ENCODE peak calls at places on chromosomes 12 and 14, in four cellular contexts. One of them, this sample, is unnamed.

GRCh38 chr14:63853831-63854293 is 1.1 kb downstream of the SYNE2 start:
- DNase-seq in GM12878: no peak
- DNase-seq in HepG2: peak
- DNase-seq in H1: no peak
- DNase-seq in this sample: no peak

GRCh38 chr12:89134213-89134770 is 218.0 kb downstream of the DUSP6 start:
- DNase-seq in H1: no peak
- DNase-seq in GM12878: no peak
- DNase-seq in HepG2: peak
- DNase-seq in this sample: no peak

GRCh38 chr12:3557136-3557697 is 66.2 kb downstream of the PRMT8 start:
- DNase-seq in H1: no peak
- DNase-seq in GM12878: no peak
- DNase-seq in HepG2: no peak
- DNase-seq in this sample: no peak

GRCh38 chr12:2457215-2458112 is 337.3 kb upstream of the FKBP4 start:
- DNase-seq in HepG2: no peak
- DNase-seq in GM12878: no peak
- DNase-seq in H1: no peak
- DNase-seq in this sample: peak

GRCh38 chr12:121930862-121931261 is 12.5 kb downstream of the CFAP251 start:
- DNase-seq in GM12878: no peak
- DNase-seq in HepG2: peak
- DNase-seq in H1: no peak
- DNase-seq in this sample: no peak

GRCh38 chr14:54727929-54728328 is 161.0 kb downstream of the SAMD4A start:
- DNase-seq in GM12878: no peak
- DNase-seq in H1: no peak
- DNase-seq in HepG2: no peak
- DNase-seq in this sample: no peak

GRCh38 chr12:54294152-54294913 is 6.5 kb downstream of the NFE2 start:
- DNase-seq in HepG2: peak
- DNase-seq in GM12878: no peak
- DNase-seq in H1: no peak
- DNase-seq in this sample: peak

GRCh38 chr14:68722186-68722585 is 70.7 kb downstream of the ZFP36L1 start:
- DNase-seq in GM12878: no peak
- DNase-seq in HepG2: no peak
- DNase-seq in H1: no peak
- DNase-seq in this sample: no peak

GRCh38 chr12:110223777-110224378 is 57.2 kb upstream of the ATP2A2 start:
- DNase-seq in HepG2: no peak
- DNase-seq in GM12878: no peak
- DNase-seq in H1: no peak
- DNase-seq in this sample: no peak

GRCh38 chr12:132146098-132146497 is 1.8 kb downstream of the NOC4L start:
- DNase-seq in H1: no peak
- DNase-seq in GM12878: no peak
- DNase-seq in HepG2: no peak
- DNase-seq in this sample: no peak

GRCh38 chr12:39619660-39620433 is at the start of gene ABCD2:
- DNase-seq in HepG2: peak
- DNase-seq in H1: no peak
- DNase-seq in GM12878: peak
- DNase-seq in this sample: peak

GRCh38 chr14:73143003-73143402 is 6.7 kb downstream of the PSEN1 start:
- DNase-seq in HepG2: no peak
- DNase-seq in H1: no peak
- DNase-seq in GM12878: no peak
- DNase-seq in this sample: no peak

GRCh38 chr12:92656911-92657310 is 45.9 kb upstream of the PLEKHG7 start:
- DNase-seq in HepG2: no peak
- DNase-seq in H1: no peak
- DNase-seq in GM12878: no peak
- DNase-seq in this sample: no peak

GRCh38 chr12:54222609-54223008 is 33.8 kb upstream of the SMUG1 start:
- DNase-seq in H1: no peak
- DNase-seq in HepG2: no peak
- DNase-seq in GM12878: no peak
- DNase-seq in this sample: no peak

GRCh38 chr12:105289114-105289904 is 41.2 kb upstream of the C12orf75 start:
- DNase-seq in HepG2: peak
- DNase-seq in GM12878: no peak
- DNase-seq in H1: no peak
- DNase-seq in this sample: no peak

GRCh38 chr12:122094735-122095561 is 16.4 kb downstream of the MLXIP start:
- DNase-seq in GM12878: no peak
- DNase-seq in HepG2: no peak
- DNase-seq in H1: no peak
- DNase-seq in this sample: no peak

GRCh38 chr14:74552623-74553022 is 59.1 kb downstream of the ISCA2 start:
- DNase-seq in HepG2: no peak
- DNase-seq in GM12878: no peak
- DNase-seq in H1: no peak
- DNase-seq in this sample: no peak

GRCh38 chr12:127106723-127107122 is 1160.2 kb upstream of the TMEM132C start:
- DNase-seq in HepG2: no peak
- DNase-seq in GM12878: no peak
- DNase-seq in H1: no peak
- DNase-seq in this sample: no peak

GRCh38 chr14:36583242-36584166 is 1.1 kb upstream of the NKX2-8 start:
- DNase-seq in H1: no peak
- DNase-seq in GM12878: no peak
- DNase-seq in HepG2: no peak
- DNase-seq in this sample: no peak

GRCh38 chr12:75684678-75685620 is 173.5 kb upstream of the KRR1 start:
- DNase-seq in H1: no peak
- DNase-seq in HepG2: no peak
- DNase-seq in GM12878: no peak
- DNase-seq in this sample: no peak

GRCh38 chr14:58077621-58078020 is 74.4 kb downstream of the ARMH4 start:
- DNase-seq in HepG2: no peak
- DNase-seq in H1: no peak
- DNase-seq in GM12878: no peak
- DNase-seq in this sample: no peak

GRCh38 chr12:27076930-27077329 is 5.4 kb downstream of the C12orf71 start:
- DNase-seq in GM12878: no peak
- DNase-seq in H1: no peak
- DNase-seq in HepG2: no peak
- DNase-seq in this sample: no peak

GRCh38 chr12:14514154-14514842 is 53.4 kb downstream of the PLBD1 start:
- DNase-seq in GM12878: no peak
- DNase-seq in H1: peak
- DNase-seq in HepG2: peak
- DNase-seq in this sample: peak

GRCh38 chr14:62143235-62143634 is 381.0 kb downstream of the SNAPC1 start:
- DNase-seq in HepG2: no peak
- DNase-seq in GM12878: no peak
- DNase-seq in H1: no peak
- DNase-seq in this sample: no peak

GRCh38 chr14:99081156-99081765 is 190.7 kb downstream of the BCL11B start:
- DNase-seq in GM12878: no peak
- DNase-seq in H1: no peak
- DNase-seq in HepG2: no peak
- DNase-seq in this sample: no peak
- TF ChIP-seq HDAC6 in GM12878: no peak
- TF ChIP-seq HDAC6 in H1: no peak
- TF ChIP-seq HDAC6 in HepG2: no peak
- TF ChIP-seq HDAC6 in this sample: no peak

GRCh38 chr14:33796356-33796755 is 154.5 kb downstream of the EGLN3 start:
- DNase-seq in H1: no peak
- DNase-seq in HepG2: no peak
- DNase-seq in GM12878: no peak
- DNase-seq in this sample: no peak

GRCh38 chr14:33791971-33792370 is 158.9 kb downstream of the EGLN3 start:
- DNase-seq in HepG2: no peak
- DNase-seq in GM12878: peak
- DNase-seq in H1: no peak
- DNase-seq in this sample: no peak

GRCh38 chr14:33793711-33794110 is 157.2 kb downstream of the EGLN3 start:
- DNase-seq in HepG2: no peak
- DNase-seq in GM12878: no peak
- DNase-seq in H1: no peak
- DNase-seq in this sample: no peak

GRCh38 chr14:33792387-33793368 is 158.2 kb downstream of the EGLN3 start:
- DNase-seq in GM12878: peak
- DNase-seq in HepG2: peak
- DNase-seq in H1: peak
- DNase-seq in this sample: peak

DNA sequence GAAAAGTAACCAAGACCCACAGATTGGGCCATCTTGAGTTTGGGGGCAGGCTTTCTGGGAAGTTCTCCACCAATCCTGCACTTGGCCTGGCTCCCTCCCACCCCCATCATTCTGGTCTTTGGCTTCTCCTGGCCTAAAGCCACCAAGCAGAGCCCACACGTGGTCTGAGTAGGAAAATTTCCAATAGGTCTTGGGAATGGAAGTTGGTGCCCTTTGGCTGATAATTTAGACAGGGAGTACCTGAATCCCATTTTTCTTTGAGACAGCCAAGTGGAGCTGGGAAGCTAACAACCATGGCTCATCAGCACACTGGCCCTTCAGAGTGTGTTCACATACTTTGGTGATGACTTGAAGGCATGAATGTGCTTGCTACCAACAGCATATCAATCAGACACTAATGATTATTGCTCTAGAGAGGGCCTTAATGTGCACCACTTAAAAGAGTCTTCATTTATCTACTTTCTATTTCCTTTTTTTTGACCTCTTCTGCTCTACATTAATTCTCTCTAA is 156.0 kb downstream of the EGLN3 start:
- DNase-seq in HepG2: no peak
- DNase-seq in H1: no peak
- DNase-seq in GM12878: no peak
- DNase-seq in this sample: no peak
- TF ChIP-seq HDAC6 in HepG2: no peak
- TF ChIP-seq HDAC6 in H1: no peak
- TF ChIP-seq HDAC6 in GM12878: no peak
- TF ChIP-seq HDAC6 in this sample: no peak

DNA sequence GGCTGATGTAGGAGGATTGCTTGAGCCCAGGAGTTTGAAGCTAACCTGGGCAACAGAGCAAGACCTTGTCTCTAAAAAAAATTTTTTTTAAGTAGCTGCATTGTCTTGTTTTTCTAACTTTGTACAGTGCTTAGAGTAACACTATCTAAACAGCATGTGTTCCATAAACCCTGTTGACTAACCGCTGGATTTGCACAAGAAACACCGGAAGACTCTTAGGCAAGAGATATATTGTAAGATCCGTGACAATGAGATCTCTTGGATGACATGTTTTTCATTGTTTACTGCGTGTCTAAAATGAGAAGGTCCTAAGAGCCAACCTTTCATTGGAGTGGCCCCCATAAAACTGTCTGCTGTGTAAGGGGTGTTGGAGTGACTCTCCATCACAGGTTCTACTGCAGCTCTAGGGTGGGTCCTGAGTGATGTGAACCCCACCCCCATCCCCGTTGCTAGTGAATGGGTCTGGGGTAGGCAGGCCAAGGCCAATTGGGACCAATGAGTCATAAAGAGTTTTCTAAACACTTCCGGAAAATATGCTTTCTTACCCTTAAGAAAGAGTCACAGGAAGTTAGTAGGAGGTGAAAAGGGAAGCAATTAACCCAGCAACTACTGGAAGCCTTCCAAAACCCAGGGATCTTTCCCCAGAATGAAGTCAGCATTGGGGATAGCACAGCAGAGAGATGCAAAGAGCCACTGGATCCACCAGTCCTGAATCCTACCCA is 24.3 kb upstream of the PCNX1 start:
- DNase-seq in HepG2: no peak
- DNase-seq in H1: no peak
- DNase-seq in GM12878: peak
- DNase-seq in this sample: no peak
- TF ChIP-seq HDAC6 in HepG2: no peak
- TF ChIP-seq HDAC6 in H1: no peak
- TF ChIP-seq HDAC6 in GM12878: no peak
- TF ChIP-seq HDAC6 in this sample: no peak

GRCh38 chr12:94650143-94651056 is at the start of gene TMCC3:
- DNase-seq in HepG2: no peak
- DNase-seq in GM12878: no peak
- DNase-seq in H1: no peak
- DNase-seq in this sample: no peak
- TF ChIP-seq HDAC6 in HepG2: no peak
- TF ChIP-seq HDAC6 in GM12878: no peak
- TF ChIP-seq HDAC6 in H1: no peak
- TF ChIP-seq HDAC6 in this sample: no peak

GRCh38 chr12:99498756-99499155 is 148.8 kb upstream of the GARIN6 start:
- DNase-seq in H1: peak
- DNase-seq in HepG2: no peak
- DNase-seq in GM12878: no peak
- DNase-seq in this sample: no peak
- TF ChIP-seq HDAC6 in H1: no peak
- TF ChIP-seq HDAC6 in HepG2: no peak
- TF ChIP-seq HDAC6 in GM12878: no peak
- TF ChIP-seq HDAC6 in this sample: no peak

GRCh38 chr12:65881965-65882413 is 57.7 kb downstream of the HMGA2 start:
- DNase-seq in H1: no peak
- DNase-seq in HepG2: no peak
- DNase-seq in GM12878: no peak
- DNase-seq in this sample: peak

GRCh38 chr12:65885716-65886115 is 61.4 kb downstream of the HMGA2 start:
- DNase-seq in HepG2: no peak
- DNase-seq in H1: no peak
- DNase-seq in GM12878: no peak
- DNase-seq in this sample: no peak

GRCh38 chr12:65882504-65882903 is 58.2 kb downstream of the HMGA2 start:
- DNase-seq in H1: no peak
- DNase-seq in HepG2: no peak
- DNase-seq in GM12878: no peak
- DNase-seq in this sample: no peak

GRCh38 chr12:65886996-65887395 is 62.7 kb downstream of the HMGA2 start:
- DNase-seq in H1: no peak
- DNase-seq in GM12878: no peak
- DNase-seq in HepG2: no peak
- DNase-seq in this sample: no peak

GRCh38 chr12:65885312-65885711 is 61.0 kb downstream of the HMGA2 start:
- DNase-seq in GM12878: no peak
- DNase-seq in HepG2: no peak
- DNase-seq in H1: no peak
- DNase-seq in this sample: no peak
- TF ChIP-seq HDAC6 in GM12878: no peak
- TF ChIP-seq HDAC6 in HepG2: no peak
- TF ChIP-seq HDAC6 in H1: no peak
- TF ChIP-seq HDAC6 in this sample: no peak

This sample was measured in K562.